ENCODE peak calls at places on chromosome 14, in ten cellular contexts. D is T47D; T is occipital lobe; U is H9; N is stimulated activated naive CD4-positive, alpha-beta T cell; Q is HEK293T; P is neural crest cell; O is cardiac fibroblast; Y is endodermal cell; V is skeletal muscle cell. C is an unnamed sample.

GRCh38 chr14:99382781-99383456 is 97.7 kb downstream of the SETD3 start:
- DNase-seq in N (no peak), Y (peak; percentile 38), T (no peak), D (no peak), O (peak; percentile 27), V (no peak), P (no peak), U (no peak), Q (no peak), C (no peak)

GRCh38 chr14:105487449-105487985 is 831 bp downstream of the CRIP1 start:
- DNase-seq in Y (no peak), P (no peak), U (no peak), Q (no peak), T (no peak), V (no peak), D (no peak), O (no peak), N (peak; percentile 78), C (no peak)

GRCh38 chr14:76753799-76754198 is 7.5 kb upstream of the VASH1 start:
- DNase-seq in D (no peak), Y (no peak), V (no peak), N (no peak), U (no peak), Q (no peak), O (no peak), P (no peak), T (no peak), C (no peak)

GRCh38 chr14:60723218-60724079 is 702 bp downstream of the SIX4 start:
- DNase-seq in Y (peak; percentile 87), Q (peak; percentile 31), N (no peak), V (peak; percentile 22), T (no peak), U (peak; percentile 62), D (peak; percentile 76), O (peak; percentile 62), P (peak; percentile 40), C (peak; percentile 51)

GRCh38 chr14:48251290-48251689 is 575.9 kb upstream of the MDGA2 start:
- DNase-seq in D (no peak), T (no peak), V (no peak), N (no peak), P (no peak), Y (no peak), U (no peak), O (no peak), Q (no peak), C (no peak)

GRCh38 chr14:88613552-88614010 is 50.7 kb downstream of the ZC3H14 start:
- DNase-seq in T (no peak), U (no peak), D (no peak), P (no peak), V (no peak), O (peak; percentile 62), Q (no peak), Y (no peak), N (no peak), C (peak; percentile 19)

GRCh38 chr14:56224179-56224578 is 106.0 kb downstream of the PELI2 start:
- DNase-seq in P (no peak), D (no peak), V (no peak), Q (no peak), N (no peak), O (no peak), U (no peak), Y (no peak), T (no peak), C (no peak)

GRCh38 chr14:76997257-76997970 is 31.1 kb downstream of the IRF2BPL start:
- DNase-seq in Y (peak; percentile 74), U (no peak), D (no peak), T (no peak), N (no peak), O (peak; percentile 63), Q (no peak), P (no peak), V (no peak), C (no peak)

GRCh38 chr14:30005114-30005698 is 77.6 kb upstream of the PRKD1 start:
- DNase-seq in U (no peak), N (no peak), T (no peak), P (no peak), O (peak; percentile 87), V (peak; percentile 25), Q (peak; percentile 43), Y (no peak), D (peak; percentile 65), C (peak; percentile 55)

GRCh38 chr14:78512021-78512420 is 341.8 kb downstream of the NRXN3 start:
- DNase-seq in V (no peak), O (no peak), Y (no peak), Q (no peak), U (no peak), P (no peak), N (no peak), D (no peak), T (no peak), C (no peak)

GRCh38 chr14:37623971-37624370 is 28.5 kb downstream of the TTC6 start:
- DNase-seq in V (no peak), D (no peak), T (no peak), U (no peak), Y (no peak), N (no peak), P (no peak), Q (no peak), O (peak; percentile 37), C (no peak)

GRCh38 chr14:89625208-89625987 is 208.4 kb upstream of the FOXN3 start:
- DNase-seq in T (no peak), D (no peak), V (no peak), Y (peak; percentile 50), P (no peak), U (peak; percentile 42), N (no peak), Q (no peak), O (peak; percentile 15), C (no peak)

GRCh38 chr14:95498622-95499353 is 17.7 kb downstream of the SYNE3 start:
- DNase-seq in V (no peak), U (no peak), O (no peak), Q (no peak), D (no peak), Y (no peak), P (no peak), T (peak; percentile 25), N (no peak), C (no peak)

GRCh38 chr14:34018564-34019244 is 67.8 kb upstream of the EGLN3 start:
- DNase-seq in T (no peak), P (no peak), Q (no peak), O (peak; percentile 24), V (no peak), U (no peak), D (no peak), N (no peak), Y (no peak), C (no peak)

C was measured in HuH-7.5.